ENCODE peak calls at places on chromosomes 4 and X, in five cellular contexts. B, Y, R, S and A are unnamed samples.

GRCh38 chr4:100644150-100644549 is 126.3 kb upstream of the EMCN start:
- DNase-seq in B (no peak), Y (no peak), R (no peak), S (no peak), A (no peak)

GRCh38 chr4:150264595-150265141 is 186.4 kb downstream of the DCLK2 start:
- DNase-seq in B (peak; percentile 77), Y (no peak), R (no peak), S (no peak), A (no peak)

GRCh38 chr4:108649863-108650211 is 562 bp upstream of the OSTC start:
- DNase-seq in B (no peak), Y (no peak), R (no peak), S (no peak), A (no peak)

GRCh38 chr4:112759313-112759712 is 122.4 kb downstream of the LARP7 start:
- DNase-seq in B (no peak), Y (no peak), R (no peak), S (no peak), A (no peak)

GRCh38 chr4:128450326-128451120 is 162.9 kb upstream of the PGRMC2 start:
- DNase-seq in B (no peak), Y (no peak), R (no peak), S (no peak), A (no peak)

GRCh38 chrX:64894454-64895038 is 81.7 kb downstream of the ZC4H2 start:
- DNase-seq in B (peak; percentile 36), Y (no peak), R (no peak), S (peak; percentile 48), A (no peak)

GRCh38 chrX:38796926-38797325 is 4.3 kb upstream of the MID1IP1 start:
- DNase-seq in B (no peak), Y (no peak), R (no peak), S (no peak), A (no peak)

GRCh38 chr4:158410272-158410671 is 111.4 kb upstream of the RXFP1 start:
- DNase-seq in B (no peak), Y (no peak), R (peak; percentile 13), S (no peak), A (peak; percentile 11)

GRCh38 chrX:72545990-72546389 is 26.7 kb downstream of the HDAC8 start:
- DNase-seq in B (peak; percentile 2), Y (no peak), R (no peak), S (no peak), A (no peak)

GRCh38 chrX:3384330-3384729 is 37.9 kb upstream of the MXRA5 start:
- DNase-seq in B (no peak), Y (no peak), R (no peak), S (no peak), A (no peak)

GRCh38 chrX:153533041-153533565 is 15.7 kb downstream of the ATP2B3 start:
- DNase-seq in B (no peak), Y (no peak), R (no peak), S (no peak), A (no peak)

GRCh38 chr4:71564775-71565174 is 219.1 kb downstream of the GC start:
- DNase-seq in B (no peak), Y (no peak), R (no peak), S (no peak), A (no peak)

GRCh38 chr4:118281611-118282442 is 71.0 kb downstream of the PRSS12 start:
- DNase-seq in B (peak; percentile 18), Y (no peak), R (no peak), S (no peak), A (no peak)

GRCh38 chr4:109953556-109953955 is 40.9 kb downstream of the EGF start:
- DNase-seq in B (no peak), Y (no peak), R (no peak), S (no peak), A (no peak)

GRCh38 chrX:350148-350533 is 31.5 kb upstream of the GTPBP6 start:
- DNase-seq in B (no peak), Y (no peak), R (no peak), S (no peak), A (no peak)

GRCh38 chr4:47519239-47519883 is 34.3 kb downstream of the ATP10D start:
- DNase-seq in B (no peak), Y (no peak), R (no peak), S (no peak), A (no peak)

GRCh38 chr4:153205028-153205648 is 895 bp downstream of the TRIM2 start:
- DNase-seq in B (peak; percentile 45), Y (no peak), R (no peak), S (peak; percentile 47), A (peak; percentile 69)

GRCh38 chrX:101659601-101660063 is at the start of gene ARMCX2:
- DNase-seq in B (no peak), Y (no peak), R (peak; percentile 23), S (peak; percentile 36), A (no peak)

GRCh38 chr4:99324978-99325377 is 3.8 kb upstream of the ADH1B start:
- DNase-seq in B (no peak), Y (peak; percentile 19), R (no peak), S (peak; percentile 33), A (peak; percentile 85)

GRCh38 chrX:150690126-150690525 is 3.1 kb upstream of the MTMR1 start:
- DNase-seq in B (no peak), Y (peak; percentile 71), R (peak; percentile 82), S (no peak), A (no peak)

GRCh38 chr4:172826346-172826745 is 342.3 kb upstream of the GALNT7 start:
- DNase-seq in B (no peak), Y (no peak), R (no peak), S (no peak), A (no peak)

GRCh38 chrX:68939868-68940267 is 111.0 kb downstream of the EFNB1 start:
- DNase-seq in B (no peak), Y (no peak), R (no peak), S (no peak), A (no peak)

GRCh38 chrX:3550871-3551270 is 162.6 kb downstream of the PRKX start:
- DNase-seq in B (no peak), Y (no peak), R (no peak), S (no peak), A (no peak)

GRCh38 chr4:93184093-93184492 is 644.5 kb upstream of the ATOH1 start:
- DNase-seq in B (no peak), Y (no peak), R (no peak), S (no peak), A (no peak)

GRCh38 chr4:47855350-47855749 is 17.5 kb upstream of the CORIN start:
- DNase-seq in B (no peak), Y (no peak), R (no peak), S (no peak), A (no peak)

GRCh38 chr4:56264861-56265260 is 122.4 kb downstream of the AASDH start:
- DNase-seq in B (no peak), Y (no peak), R (no peak), S (no peak), A (no peak)

GRCh38 chr4:56261027-56261426 is 126.3 kb downstream of the AASDH start:
- DNase-seq in B (no peak), Y (no peak), R (no peak), S (no peak), A (no peak)

GRCh38 chr4:56260320-56260719 is 127.0 kb downstream of the AASDH start:
- DNase-seq in B (no peak), Y (no peak), R (no peak), S (no peak), A (peak; percentile 64)

GRCh38 chr4:56255820-56256219 is 131.5 kb downstream of the AASDH start:
- DNase-seq in B (no peak), Y (no peak), R (no peak), S (no peak), A (no peak)

GRCh38 chr4:56259595-56259994 is 127.7 kb downstream of the AASDH start:
- DNase-seq in B (no peak), Y (no peak), R (no peak), S (no peak), A (no peak)
- TF ChIP-seq CTCF in B (no peak), Y (no peak), R (no peak), S (no peak), A (no peak)

GRCh38 chr4:162985131-162985530 is 181.6 kb downstream of the NAF1 start:
- DNase-seq in B (no peak), Y (no peak), R (no peak), S (no peak), A (no peak)

GRCh38 chr4:162984621-162985020 is 182.1 kb downstream of the NAF1 start:
- DNase-seq in B (no peak), Y (no peak), R (no peak), S (no peak), A (no peak)

GRCh38 chr4:162988530-162988929 is 178.2 kb downstream of the NAF1 start:
- DNase-seq in B (no peak), Y (no peak), R (no peak), S (no peak), A (no peak)
- H3K4me3 ChIP-seq in B (no peak overlapping the region), Y (no peak overlapping the region), R (no peak overlapping the region), S (no peak overlapping the region), A (no peak overlapping the region)

GRCh38 chr4:14835708-14836107 is 166.6 kb upstream of the CPEB2 start:
- DNase-seq in B (no peak), Y (no peak), R (no peak), S (no peak), A (no peak)

GRCh38 chr4:14835288-14835687 is 167.0 kb upstream of the CPEB2 start:
- DNase-seq in B (no peak), Y (no peak), R (no peak), S (no peak), A (no peak)

GRCh38 chr4:14834382-14834781 is 167.9 kb upstream of the CPEB2 start:
- DNase-seq in B (no peak), Y (no peak), R (no peak), S (no peak), A (no peak)

GRCh38 chr4:14841801-14842748 is 160.2 kb upstream of the CPEB2 start:
- DNase-seq in B (no peak), Y (no peak), R (no peak), S (peak; percentile 61), A (no peak)

GRCh38 chr4:14837860-14838259 is 164.4 kb upstream of the CPEB2 start:
- DNase-seq in B (no peak), Y (no peak), R (no peak), S (no peak), A (no peak)
- TF ChIP-seq CTCF in B (no peak), Y (no peak), R (no peak), S (no peak), A (no peak)

DNA sequence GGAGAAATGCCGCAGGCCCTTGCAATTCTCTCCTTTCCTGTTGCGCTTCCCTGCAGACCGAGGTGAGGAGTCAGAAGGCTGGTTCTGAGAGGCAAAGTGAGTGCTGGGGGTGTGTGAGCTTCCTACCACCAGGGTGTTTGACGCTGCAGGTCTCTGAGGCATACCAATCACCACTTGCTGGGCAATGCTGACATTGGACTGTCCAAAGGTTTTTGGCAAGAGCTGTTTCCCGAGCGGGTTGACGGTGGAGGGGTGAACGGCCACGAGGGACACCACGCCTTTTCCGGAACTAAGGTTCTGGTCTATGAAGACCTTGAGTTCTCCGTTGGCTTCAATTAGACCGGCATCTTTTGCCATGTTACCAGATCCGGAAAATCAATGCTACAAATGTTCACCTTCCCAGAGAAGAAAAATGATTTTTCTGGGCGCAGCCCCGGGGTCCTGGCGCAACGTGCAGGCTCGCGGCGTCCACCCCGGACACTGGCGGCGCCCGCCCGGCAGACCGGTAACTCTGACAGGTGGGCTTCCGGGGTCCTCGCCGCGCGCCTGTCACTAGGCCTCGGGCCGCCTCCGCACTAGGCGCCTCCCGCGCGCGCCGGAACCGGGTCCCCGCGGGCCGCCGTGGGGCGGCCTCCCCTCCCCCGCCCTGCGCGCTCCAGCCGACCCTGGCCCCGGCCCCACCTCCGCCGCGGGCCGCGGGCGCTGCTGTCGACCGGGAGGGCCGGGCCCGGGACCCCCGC is 44.9 kb upstream of the FAM47C start:
- DNase-seq in B (no peak), Y (no peak), R (no peak), S (no peak), A (no peak)
- H3K4me3 ChIP-seq in B (no peak overlapping the region), Y (no peak overlapping the region), R (no peak overlapping the region), S (peak overlapping the region; percentile 33), A (no peak overlapping the region)